ENCODE peak calls at places on chromosomes 16 and 17, in seven cellular contexts. X is heart left ventricle, A is cardiac muscle cell, H is WTC11, M is nephron progenitor cell, T is AG10803, D is GM10248. E is an unnamed sample.

GRCh38 chr16:58127033-58127556 is 2.1 kb downstream of the CFAP20 start:
- DNase-seq in H (no peak), X (no peak), T (peak), M (no peak), A (peak), D (no peak), E (peak)

GRCh38 chr16:89395150-89396142 is 94.9 kb downstream of the ANKRD11 start:
- DNase-seq in D (no peak), X (peak), T (peak), A (no peak), H (no peak), M (peak), E (no peak)

GRCh38 chr17:54063639-54064038 is 240.9 kb downstream of the KIF2B start:
- DNase-seq in A (no peak), T (no peak), H (no peak), M (no peak), D (no peak), X (no peak), E (no peak)

GRCh38 chr17:49294126-49294525 is 63.5 kb upstream of the PHOSPHO1 start:
- DNase-seq in M (no peak), X (no peak), T (no peak), H (no peak), A (no peak), D (no peak), E (no peak)

GRCh38 chr17:21282231-21282630 is 2.3 kb upstream of the MAP2K3 start:
- DNase-seq in X (peak), M (no peak), H (no peak), T (peak), A (no peak), D (no peak), E (no peak)

GRCh38 chr16:83847371-83848225 is 39.8 kb downstream of the HSBP1 start:
- DNase-seq in T (no peak), X (no peak), D (no peak), H (no peak), A (no peak), M (no peak), E (no peak)

GRCh38 chr16:30775381-30776099 is 11.5 kb downstream of the ZNF629 start:
- DNase-seq in T (peak), D (peak), A (peak), M (peak), H (peak), X (peak), E (peak)

GRCh38 chr17:6610011-6610410 is 30.5 kb downstream of the KIAA0753 start:
- DNase-seq in D (no peak), T (no peak), X (no peak), A (no peak), H (no peak), M (no peak), E (no peak)

GRCh38 chr16:75306102-75306762 is 54.8 kb upstream of the BCAR1 start:
- DNase-seq in H (no peak), A (no peak), X (no peak), M (no peak), T (no peak), D (no peak), E (no peak)

GRCh38 chr17:50604470-50604869 is 30.2 kb upstream of the ABCC3 start:
- DNase-seq in M (no peak), X (peak), A (no peak), D (no peak), T (peak), H (peak), E (no peak)

GRCh38 chr17:80738020-80738380 is 193.4 kb downstream of the RPTOR start:
- DNase-seq in T (no peak), H (no peak), A (no peak), M (no peak), D (no peak), X (no peak), E (no peak)

GRCh38 chr17:64067642-64068041 is 47.2 kb upstream of the ICAM2 start:
- DNase-seq in A (no peak), X (no peak), M (no peak), D (no peak), T (no peak), H (no peak), E (no peak)

GRCh38 chr16:3915438-3916250 is 35.1 kb upstream of the CREBBP start:
- DNase-seq in M (no peak), D (no peak), T (no peak), A (no peak), X (no peak), H (no peak), E (no peak)

GRCh38 chr16:47018223-47018891 is 44.9 kb upstream of the DNAJA2 start:
- DNase-seq in X (no peak), M (peak), T (no peak), A (peak), D (peak), H (peak), E (peak)

GRCh38 chr16:84239186-84239790 is 524 bp downstream of the KCNG4 start:
- DNase-seq in T (peak), A (no peak), H (no peak), M (no peak), D (no peak), X (no peak), E (no peak)

GRCh38 chr17:35476283-35476820 is 27.8 kb upstream of the SLFN13 start:
- DNase-seq in A (no peak), X (no peak), H (no peak), D (no peak), T (no peak), M (no peak), E (no peak)

GRCh38 chr17:40023590-40024292 is 8.5 kb downstream of the CSF3 start:
- DNase-seq in H (no peak), X (peak), A (no peak), D (no peak), M (no peak), T (no peak), E (no peak)

GRCh38 chr16:27202923-27203428 is 350 bp upstream of the KDM8 start:
- DNase-seq in H (no peak), X (no peak), M (no peak), T (no peak), A (no peak), D (no peak), E (no peak)

GRCh38 chr17:3926860-3927627 is 10.8 kb upstream of the P2RX1 start:
- DNase-seq in M (no peak), X (no peak), H (no peak), T (no peak), D (no peak), A (peak), E (no peak)

GRCh38 chr17:8435245-8436168 is at the start of gene NDEL1:
- DNase-seq in T (peak), H (peak), D (peak), M (peak), X (peak), A (peak), E (peak)
- TF ChIP-seq CTCF in T (no peak), H (no peak), D (no peak), M (no peak), X (no peak), A (no peak), E (no peak)

GRCh38 chr17:73591278-73592078 is 52.8 kb downstream of the SDK2 start:
- DNase-seq in T (no peak), A (no peak), H (no peak), X (no peak), M (no peak), D (peak), E (peak)

GRCh38 chr17:73594025-73594424 is 50.2 kb downstream of the SDK2 start:
- DNase-seq in H (no peak), M (peak), T (no peak), D (no peak), X (no peak), A (peak), E (no peak)

GRCh38 chr17:73593249-73593965 is 50.8 kb downstream of the SDK2 start:
- DNase-seq in H (no peak), A (no peak), M (no peak), X (no peak), T (no peak), D (no peak), E (peak)

GRCh38 chr17:73592079-73592415 is 52.2 kb downstream of the SDK2 start:
- DNase-seq in D (no peak), T (no peak), A (no peak), H (no peak), X (no peak), M (no peak), E (no peak)

GRCh38 chr17:73592531-73592961 is 51.7 kb downstream of the SDK2 start:
- DNase-seq in X (no peak), T (peak), M (no peak), A (no peak), D (no peak), H (no peak), E (peak)
- TF ChIP-seq CTCF in X (no peak), T (no peak), M (no peak), A (no peak), D (no peak), H (no peak), E (no peak)

GRCh38 chr17:32487460-32488176 is 825 bp downstream of the CDK5R1 start:
- DNase-seq in X (peak), A (peak), H (no peak), M (peak), D (peak), T (no peak), E (peak)
- TF ChIP-seq CTCF in X (no peak), A (no peak), H (no peak), M (no peak), D (no peak), T (no peak), E (no peak)

GRCh38 chr16:9338068-9338467 is 246.6 kb downstream of the HAPSTR1 start:
- DNase-seq in H (no peak), X (no peak), A (no peak), D (no peak), T (no peak), M (no peak), E (no peak)
- TF ChIP-seq CTCF in H (no peak), X (no peak), A (no peak), D (no peak), T (no peak), M (no peak), E (no peak)

GRCh38 chr16:86073103-86073625 is 174.2 kb downstream of the IRF8 start:
- DNase-seq in A (no peak), M (no peak), X (no peak), H (no peak), T (no peak), D (no peak), E (no peak)
- TF ChIP-seq CTCF in A (no peak), M (no peak), X (peak), H (no peak), T (no peak), D (no peak), E (peak)

DNA sequence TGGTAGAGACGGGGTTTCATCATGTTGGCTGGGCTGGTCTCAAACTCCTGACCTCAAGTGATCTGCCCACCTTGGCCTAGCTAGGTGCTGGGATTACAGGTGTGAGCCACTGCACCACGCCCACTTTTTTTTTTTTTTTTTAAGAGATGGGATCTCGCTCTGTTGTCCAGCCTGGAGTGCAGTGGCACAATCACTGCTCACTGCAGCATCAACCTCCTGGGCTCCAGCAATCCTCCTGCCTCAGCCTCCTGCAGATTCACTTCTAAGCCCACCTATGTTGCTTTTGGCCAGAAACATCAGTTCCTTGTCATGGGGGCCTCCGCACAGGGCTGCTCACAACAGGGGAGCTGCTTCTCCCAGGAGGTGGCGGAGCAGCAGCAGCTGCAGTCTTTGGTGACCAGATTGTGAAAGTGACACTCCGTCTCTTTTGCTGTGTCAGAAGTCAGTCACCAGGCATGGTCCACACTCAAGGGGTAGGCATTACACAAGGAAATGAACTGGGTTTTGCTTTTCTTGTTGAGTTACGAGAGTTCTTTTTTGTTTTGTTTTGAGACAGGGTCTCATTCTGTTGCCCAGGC is 4.5 kb upstream of the NME4 start:
- DNase-seq in T (no peak), D (no peak), A (no peak), H (no peak), X (no peak), M (no peak), E (peak)
- TF ChIP-seq CTCF in T (no peak), D (no peak), A (no peak), H (no peak), X (no peak), M (no peak), E (no peak)

GRCh38 chr17:28720247-28720996 is 637 bp downstream of the RPL23A start:
- DNase-seq in M (no peak), D (no peak), A (no peak), X (no peak), H (no peak), T (no peak), E (peak)
- TF ChIP-seq CTCF in M (no peak), D (no peak), A (peak), X (no peak), H (no peak), T (no peak), E (peak)

DNA sequence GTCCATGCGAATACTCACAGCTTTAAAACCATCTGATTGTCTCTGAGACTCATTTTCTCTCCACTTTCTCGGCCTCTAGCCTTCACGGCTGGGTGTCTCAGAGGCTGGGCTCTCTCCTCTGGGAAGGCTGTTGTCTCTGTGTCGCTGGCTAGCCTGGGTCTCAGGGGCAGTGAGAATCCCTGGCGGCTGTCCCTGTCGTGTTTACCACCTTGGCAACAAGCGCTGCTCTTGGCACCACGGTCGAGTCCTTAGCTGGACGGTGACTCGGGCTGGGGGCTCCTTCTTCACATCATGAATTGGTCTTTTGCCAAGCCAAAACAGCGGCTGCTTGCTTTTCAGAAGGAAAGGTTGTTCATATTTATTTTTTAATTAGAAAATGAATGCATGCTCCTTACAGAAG is 81.1 kb downstream of the MSI2 start:
- DNase-seq in T (no peak), D (no peak), H (no peak), X (peak), A (no peak), M (no peak), E (no peak)
- TF ChIP-seq CTCF in T (no peak), D (no peak), H (no peak), X (no peak), A (no peak), M (no peak), E (no peak)

DNA sequence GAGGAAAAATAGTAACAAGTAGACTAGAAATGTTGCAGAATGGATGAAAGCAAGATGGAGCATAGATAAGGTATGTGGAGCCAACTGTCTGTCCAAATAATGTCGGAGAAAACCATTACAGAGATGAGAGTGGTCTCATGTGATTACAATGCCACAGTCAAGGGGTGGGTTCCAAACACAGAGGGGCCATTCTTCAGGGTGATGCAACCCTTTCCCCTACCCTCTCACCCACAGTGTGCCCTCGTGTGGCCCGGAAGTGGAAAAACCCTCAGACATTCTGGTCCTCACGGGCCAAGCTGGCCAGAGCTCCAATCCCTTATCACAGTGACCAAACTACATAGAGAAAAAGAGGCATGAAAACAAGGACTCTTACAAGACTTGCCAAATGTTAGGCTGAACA is 17.7 kb upstream of the HS3ST3A1 start:
- DNase-seq in X (no peak), T (no peak), D (no peak), M (no peak), H (peak), A (no peak), E (no peak)
- TF ChIP-seq CTCF in X (no peak), T (no peak), D (no peak), M (no peak), H (no peak), A (no peak), E (no peak)

DNA sequence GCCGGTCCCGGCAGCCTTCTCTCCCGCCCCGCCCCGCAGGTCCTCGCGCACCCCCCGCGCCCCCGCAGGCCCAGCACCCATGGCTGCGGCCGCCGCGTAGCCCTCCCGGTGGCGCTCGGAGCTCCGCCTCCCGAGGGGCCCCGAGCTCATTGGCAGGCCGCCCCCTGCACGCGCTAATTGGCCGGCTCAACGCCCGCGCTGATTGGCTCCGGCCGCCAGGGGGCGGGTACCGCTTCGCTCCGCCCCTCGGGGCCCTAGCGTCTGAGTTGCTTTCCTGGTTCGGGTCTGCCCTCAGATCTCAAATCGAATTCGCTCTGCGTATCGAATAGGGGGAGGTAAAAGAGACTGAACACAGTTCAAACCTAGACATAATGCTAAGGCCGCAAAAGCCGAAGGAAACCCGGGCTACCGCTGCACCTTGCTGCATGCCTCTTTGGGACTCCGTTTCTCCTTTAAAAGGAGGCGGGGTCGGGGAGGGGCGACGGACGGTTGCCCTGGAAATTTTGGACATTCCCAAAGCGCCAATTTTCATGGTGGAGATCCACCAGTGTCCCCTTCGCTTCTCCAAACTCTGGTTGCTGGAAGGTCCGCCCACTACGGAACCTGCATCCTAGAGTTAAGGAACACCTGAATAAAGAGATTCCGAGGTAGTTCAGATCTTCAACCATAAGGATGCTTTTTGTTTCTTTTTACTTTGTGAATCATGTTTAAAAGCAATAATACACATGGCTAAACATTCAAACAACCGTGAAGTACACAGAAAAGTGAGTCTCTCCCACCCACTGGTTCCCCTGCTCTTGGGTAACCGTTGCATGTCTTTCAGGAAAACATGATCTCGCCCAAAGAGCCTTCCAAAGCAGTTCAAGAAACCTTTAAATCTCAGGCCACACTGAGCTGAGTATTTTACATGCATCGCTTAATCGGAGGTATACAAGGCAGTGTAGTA is at the start of gene DEXI:
- DNase-seq in X (peak), A (peak), H (peak), D (peak), T (peak), M (peak), E (peak)
- TF ChIP-seq CTCF in X (peak), A (no peak), H (peak), D (peak), T (no peak), M (no peak), E (no peak)